ENCODE peak calls at places on chromosomes 2 and 18, in ten cellular contexts. E is neural crest cell; J is dorsolateral prefrontal cortex; P is AG04449; X is mesothelial cell of epicardium; B is heart left ventricle; Z is endothelial cell of umbilical vein; W is GM06990; T is CD4-positive, alpha-beta T cell; I is fibroblast of villous mesenchyme. N is an unnamed sample.

GRCh38 chr2:158457092-158457825 is 507 bp downstream of the PKP4 start:
- DNase-seq in B (peak; percentile 69), T (peak; percentile 35), P (no peak), J (peak; percentile 74), Z (no peak), E (peak; percentile 58), X (peak; percentile 73), W (peak; percentile 83), I (peak; percentile 62), N (peak; percentile 73)

GRCh38 chr2:241354668-241355658 is 1.1 kb upstream of the FARP2 start:
- DNase-seq in E (peak; percentile 57), X (peak; percentile 80), I (peak; percentile 83), B (peak; percentile 88), W (peak; percentile 76), T (peak; percentile 65), Z (peak; percentile 65), P (no peak), J (peak; percentile 71), N (peak; percentile 77)

GRCh38 chr18:45557296-45557695 is 58.0 kb upstream of the SLC14A2 start:
- DNase-seq in T (no peak), W (no peak), I (no peak), E (no peak), J (no peak), Z (no peak), B (no peak), P (no peak), X (no peak), N (no peak)

GRCh38 chr2:219230201-219230540 is 565 bp downstream of the ANKZF1 start:
- DNase-seq in I (peak; percentile 64), Z (no peak), T (no peak), B (no peak), J (no peak), W (peak; percentile 68), P (no peak), E (no peak), X (peak; percentile 55), N (no peak)

GRCh38 chr2:170235860-170236638 is 58.1 kb downstream of the MYO3B start:
- DNase-seq in E (peak; percentile 65), Z (peak; percentile 72), I (peak; percentile 54), B (no peak), T (no peak), J (no peak), P (no peak), W (no peak), X (no peak), N (peak; percentile 82)

GRCh38 chr2:71896385-71897144 is 251.1 kb downstream of the CYP26B1 start:
- DNase-seq in B (no peak), X (no peak), P (no peak), J (no peak), I (no peak), W (no peak), T (no peak), Z (no peak), E (no peak), N (no peak)

GRCh38 chr2:31694444-31694843 is 113.7 kb upstream of the SRD5A2 start:
- DNase-seq in J (no peak), W (no peak), I (no peak), X (no peak), B (no peak), E (no peak), T (no peak), P (no peak), Z (no peak), N (no peak)

GRCh38 chr2:238459081-238459629 is 32.4 kb downstream of the ASB1 start:
- DNase-seq in W (no peak), Z (no peak), J (no peak), B (peak; percentile 67), I (peak; percentile 42), E (no peak), T (no peak), P (no peak), X (no peak), N (no peak)

GRCh38 chr18:22558945-22559385 is 141.2 kb upstream of the CTAGE1 start:
- DNase-seq in P (no peak), X (peak; percentile 75), E (peak; percentile 8), T (no peak), W (no peak), I (peak; percentile 83), J (no peak), Z (peak; percentile 91), B (peak; percentile 81), N (peak; percentile 52)

GRCh38 chr18:22557160-22557941 is 139.6 kb upstream of the CTAGE1 start:
- DNase-seq in I (peak; percentile 4), T (no peak), J (no peak), Z (peak; percentile 44), W (no peak), E (no peak), B (no peak), P (no peak), X (no peak), N (no peak)

GRCh38 chr18:22560283-22560627 is 142.5 kb upstream of the CTAGE1 start:
- DNase-seq in T (no peak), B (no peak), X (no peak), Z (peak; percentile 71), W (no peak), P (no peak), I (no peak), E (no peak), J (no peak), N (no peak)

GRCh38 chr18:22560797-22561196 is 143.1 kb upstream of the CTAGE1 start:
- DNase-seq in T (no peak), B (no peak), Z (peak; percentile 52), I (peak; percentile 11), W (no peak), J (no peak), E (no peak), X (no peak), P (no peak), N (no peak)

DNA sequence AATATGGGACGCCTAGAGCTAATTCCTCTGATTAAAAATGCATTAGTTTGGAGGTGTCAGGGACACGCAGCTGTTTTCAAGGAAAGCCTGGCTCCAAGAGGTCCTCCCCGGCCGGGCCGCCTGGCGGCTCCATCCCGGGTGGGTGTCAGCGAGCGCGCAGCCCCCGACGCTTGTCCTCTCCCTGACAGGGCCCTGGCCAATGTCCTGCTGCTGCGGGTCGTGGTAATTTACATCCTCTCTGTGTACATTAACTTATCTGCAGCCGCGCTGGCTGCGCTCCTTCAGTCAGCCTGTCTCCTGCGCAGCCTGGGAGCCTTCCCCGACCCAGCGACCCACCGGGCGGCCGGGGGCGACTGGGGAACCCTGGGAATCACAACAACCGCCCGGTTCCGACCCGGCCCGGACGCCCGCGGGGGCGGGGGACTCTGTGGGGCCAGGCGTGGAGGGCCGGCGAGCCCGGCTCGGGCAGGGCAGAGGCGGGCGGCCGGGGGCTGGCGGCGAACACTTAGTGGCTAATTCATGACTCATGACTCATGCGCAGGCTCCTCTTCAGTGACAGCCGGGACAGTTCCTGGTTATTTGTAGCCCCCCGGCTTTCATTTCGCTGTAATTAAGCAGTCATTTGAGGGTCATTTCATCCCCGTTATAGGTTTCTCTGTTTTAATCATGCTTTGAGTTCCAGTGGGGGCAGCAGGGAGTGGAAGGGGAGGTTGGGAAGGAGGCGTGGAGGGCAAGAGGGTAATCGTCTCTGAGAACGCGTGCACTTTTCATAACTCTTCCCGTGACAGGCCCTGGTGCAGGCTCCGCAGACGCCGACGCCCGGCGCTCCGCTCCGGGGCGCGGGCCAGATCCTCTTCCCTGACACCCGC is 141.9 kb upstream of the CTAGE1 start:
- DNase-seq in T (no peak), B (peak; percentile 82), Z (peak; percentile 84), E (peak; percentile 47), J (no peak), X (peak; percentile 87), W (no peak), P (no peak), I (peak; percentile 85), N (peak; percentile 72)
- TF ChIP-seq CTCF in T (no peak), B (peak; percentile 29), Z (peak; percentile 11), E (peak; percentile 53), J (no peak), X (peak; percentile 15), W (no peak), P (peak; percentile 42), I (peak; percentile 39), N (peak; percentile 27)

GRCh38 chr2:85767803-85768665 is 14.2 kb downstream of the ATOH8 start:
- DNase-seq in Z (no peak), I (no peak), T (no peak), B (no peak), X (no peak), P (no peak), E (no peak), W (no peak), J (no peak), N (no peak)

GRCh38 chr2:85768713-85769112 is 14.9 kb downstream of the ATOH8 start:
- DNase-seq in T (no peak), W (no peak), E (no peak), X (peak; percentile 69), B (peak; percentile 86), J (no peak), I (peak; percentile 79), Z (peak; percentile 80), P (no peak), N (no peak)

GRCh38 chr2:85769987-85770362 is 16.2 kb downstream of the ATOH8 start:
- DNase-seq in I (no peak), X (no peak), E (no peak), T (no peak), P (no peak), Z (no peak), W (no peak), B (no peak), J (no peak), N (no peak)

GRCh38 chr2:85770369-85770768 is 16.6 kb downstream of the ATOH8 start:
- DNase-seq in T (no peak), Z (no peak), W (no peak), X (no peak), E (no peak), P (no peak), B (no peak), J (no peak), I (peak; percentile 36), N (no peak)

DNA sequence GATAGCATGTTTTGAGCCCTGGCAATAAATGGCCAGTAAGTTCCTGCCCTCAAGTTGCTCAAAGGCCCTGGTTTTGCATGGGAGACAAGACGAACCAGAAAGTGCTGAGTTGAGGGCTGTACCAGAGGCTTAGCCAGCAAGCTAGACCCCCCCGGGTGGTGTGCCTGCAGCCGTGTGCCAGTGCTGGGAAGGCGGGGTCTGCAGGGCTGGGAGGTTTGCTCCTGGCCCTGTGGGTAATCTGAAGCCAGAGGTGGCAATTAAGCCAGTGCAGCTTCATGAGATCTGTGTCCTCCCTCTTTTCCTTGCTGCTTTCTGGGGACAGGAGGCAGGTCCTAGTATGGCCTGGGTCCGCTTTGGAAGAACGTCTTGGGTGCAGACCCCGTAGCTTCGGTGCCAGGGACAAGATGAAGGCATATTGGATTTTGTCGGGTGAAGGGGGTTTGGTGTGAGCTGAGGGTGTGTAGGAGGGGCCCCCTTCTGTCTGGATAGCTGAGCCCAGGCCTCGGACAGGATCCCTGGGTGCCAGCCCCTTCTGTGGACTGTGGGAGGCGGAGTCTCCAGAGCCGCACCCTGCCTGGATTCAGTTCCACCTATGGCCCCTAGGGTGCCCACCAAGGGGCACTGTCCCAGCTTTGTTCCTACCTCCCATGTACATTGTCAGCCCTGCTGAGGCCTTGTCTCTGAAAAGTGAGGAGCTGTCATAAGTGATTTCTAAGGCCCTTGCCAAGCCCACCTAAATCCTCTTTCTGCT is 15.6 kb downstream of the ATOH8 start:
- DNase-seq in Z (no peak), P (no peak), I (no peak), B (no peak), W (no peak), T (no peak), J (no peak), X (no peak), E (no peak), N (no peak)
- TF ChIP-seq CTCF in Z (peak; percentile 16), P (peak; percentile 35), I (peak; percentile 37), B (no peak), W (peak; percentile 18), T (no peak), J (no peak), X (peak; percentile 62), E (peak; percentile 51), N (peak; percentile 47)

GRCh38 chr2:35168351-35168750 is 1187.2 kb upstream of the CRIM1 start:
- DNase-seq in W (no peak), I (no peak), Z (no peak), B (no peak), P (no peak), T (no peak), J (no peak), E (no peak), X (no peak), N (no peak)
- TF ChIP-seq CTCF in W (no peak), I (no peak), Z (no peak), B (no peak), P (no peak), T (no peak), J (no peak), E (peak; percentile 54), X (no peak), N (peak; percentile 12)

GRCh38 chr18:77711096-77711495 is 461.4 kb downstream of the GALR1 start:
- DNase-seq in P (no peak), E (no peak), W (no peak), B (no peak), Z (no peak), X (no peak), T (no peak), J (no peak), I (no peak), N (no peak)
- TF ChIP-seq CTCF in P (no peak), E (peak; percentile 64), W (no peak), B (no peak), Z (no peak), X (no peak), T (no peak), J (peak; percentile 16), I (no peak), N (no peak)

N was measured in Caco-2.